ENCODE peak calls at places on chromosomes 6 and 20, in eight cellular contexts. D is IMR-90, W is Peyer's patch, K is transverse colon, H is testis, P is tibial nerve, V is HCT116, Q is breast epithelium. N is an unnamed sample.
A peak's percentile ranks its signal among the peaks of the same experiment; 100 is the strongest.

GRCh38 chr6:104525677-104526322 is 333.9 kb downstream of the HACE1 start:
- DNase-seq in D (peak; percentile 64), W (peak; percentile 25), K (peak; percentile 66), H (peak; percentile 89), P (peak; percentile 41), V (peak; percentile 62), Q (peak; percentile 57), N (peak; percentile 71)

GRCh38 chr20:38420232-38421085 is 14.7 kb downstream of the SNHG17 start:
- DNase-seq in D (peak; percentile 8), W (no peak), K (no peak), H (no peak), P (no peak), V (no peak), Q (no peak), N (no peak)

GRCh38 chr6:21885532-21886089 is 292.1 kb downstream of the SOX4 start:
- DNase-seq in D (peak; percentile 85), W (no peak), K (no peak), H (peak; percentile 18), P (peak; percentile 24), V (no peak), Q (no peak), N (no peak)

GRCh38 chr6:53837875-53838806 is 43.3 kb downstream of the LRRC1 start:
- DNase-seq in D (peak; percentile 22), W (no peak), K (no peak), H (peak; percentile 46), P (no peak), V (no peak), Q (no peak), N (no peak)

GRCh38 chr6:90028080-90028778 is 134.0 kb downstream of the GJA10 start:
- DNase-seq in D (no peak), W (no peak), K (no peak), H (no peak), P (no peak), V (no peak), Q (no peak), N (no peak)

GRCh38 chr20:33373735-33374605 is 27.3 kb downstream of the CDK5RAP1 start:
- DNase-seq in D (peak; percentile 94), W (no peak), K (no peak), H (no peak), P (no peak), V (no peak), Q (peak; percentile 65), N (no peak)

GRCh38 chr6:86010915-86011786 is 368.5 kb upstream of the SYNCRIP start:
- DNase-seq in D (no peak), W (no peak), K (no peak), H (no peak), P (no peak), V (no peak), Q (no peak), N (no peak)

GRCh38 chr6:54206510-54206909 is 95.3 kb downstream of the MLIP start:
- DNase-seq in D (no peak), W (no peak), K (no peak), H (no peak), P (no peak), V (no peak), Q (no peak), N (no peak)

GRCh38 chr20:35640724-35641123 is 24.0 kb downstream of the CPNE1 start:
- DNase-seq in D (no peak), W (no peak), K (no peak), H (no peak), P (no peak), V (no peak), Q (no peak), N (no peak)

GRCh38 chr20:38172344-38172743 is 7.3 kb upstream of the TGM2 start:
- DNase-seq in D (peak; percentile 59), W (no peak), K (no peak), H (no peak), P (no peak), V (no peak), Q (no peak), N (no peak)

GRCh38 chr6:52263709-52264320 is 19.5 kb upstream of the IL17F start:
- DNase-seq in D (peak; percentile 74), W (peak; percentile 46), K (peak; percentile 58), H (peak; percentile 67), P (peak; percentile 35), V (no peak), Q (no peak), N (no peak)

GRCh38 chr6:54428437-54428836 is 120.2 kb downstream of the TINAG start:
- DNase-seq in D (no peak), W (no peak), K (no peak), H (no peak), P (no peak), V (no peak), Q (no peak), N (no peak)

GRCh38 chr6:142416179-142416578 is 114.4 kb downstream of the ADGRG6 start:
- DNase-seq in D (peak; percentile 99), W (no peak), K (no peak), H (no peak), P (no peak), V (no peak), Q (no peak), N (no peak)

GRCh38 chr6:154984146-154984545 is 11.0 kb upstream of the TIAM2 start:
- DNase-seq in D (peak; percentile 45), W (no peak), K (no peak), H (no peak), P (no peak), V (no peak), Q (no peak), N (no peak)

GRCh38 chr6:131565041-131565440 is 8.0 kb upstream of the ARG1 start:
- DNase-seq in D (no peak), W (no peak), K (no peak), H (no peak), P (no peak), V (no peak), Q (no peak), N (no peak)

GRCh38 chr6:150208606-150209352 is 65.9 kb downstream of the PPP1R14C start:
- DNase-seq in D (no peak), W (no peak), K (no peak), H (no peak), P (no peak), V (no peak), Q (no peak), N (no peak)

GRCh38 chr6:142987490-142987889 is 42.5 kb upstream of the HIVEP2 start:
- DNase-seq in D (no peak), W (no peak), K (no peak), H (no peak), P (no peak), V (no peak), Q (no peak), N (no peak)

GRCh38 chr6:27608916-27609883 is 136.3 kb upstream of the ZNF184 start:
- DNase-seq in D (peak; percentile 60), W (no peak), K (no peak), H (no peak), P (no peak), V (peak; percentile 72), Q (no peak), N (no peak)

GRCh38 chr6:89073014-89073620 is 7.4 kb upstream of the PNRC1 start:
- DNase-seq in D (no peak), W (no peak), K (no peak), H (no peak), P (no peak), V (no peak), Q (no peak), N (no peak)

GRCh38 chr6:47047479-47048411 is 5.6 kb upstream of the ADGRF1 start:
- DNase-seq in D (peak; percentile 62), W (no peak), K (peak; percentile 52), H (peak; percentile 76), P (peak; percentile 47), V (peak; percentile 89), Q (no peak), N (no peak)

GRCh38 chr6:136387316-136387715 is 97.7 kb upstream of the BCLAF1 start:
- DNase-seq in D (no peak), W (no peak), K (no peak), H (no peak), P (no peak), V (no peak), Q (no peak), N (no peak)

GRCh38 chr6:18115356-18115755 is 7.1 kb downstream of the NHLRC1 start:
- DNase-seq in D (no peak), W (no peak), K (no peak), H (no peak), P (no peak), V (no peak), Q (no peak), N (no peak)

GRCh38 chr20:52972190-52972937 is at the start of gene TSHZ2:
- DNase-seq in D (peak; percentile 1), W (peak; percentile 17), K (no peak), H (peak; percentile 82), P (no peak), V (no peak), Q (peak; percentile 57), N (peak; percentile 77)

GRCh38 chr6:114092943-114093342 is 122.0 kb upstream of the HDAC2 start:
- DNase-seq in D (no peak), W (no peak), K (no peak), H (no peak), P (no peak), V (no peak), Q (no peak), N (no peak)
- H3K4me3 ChIP-seq in D (no peak overlapping the region), W (no peak overlapping the region), K (no peak overlapping the region), H (no peak overlapping the region), P (no peak overlapping the region), V (no peak overlapping the region), Q (no peak overlapping the region), N (no peak overlapping the region)

GRCh38 chr20:46246527-46246926 is 61.8 kb downstream of the CDH22 start:
- DNase-seq in D (no peak), W (no peak), K (no peak), H (no peak), P (no peak), V (no peak), Q (no peak), N (no peak)

GRCh38 chr20:46242390-46242789 is 65.9 kb downstream of the CDH22 start:
- DNase-seq in D (no peak), W (no peak), K (no peak), H (no peak), P (no peak), V (no peak), Q (no peak), N (no peak)

GRCh38 chr20:46240881-46241280 is 67.4 kb downstream of the CDH22 start:
- DNase-seq in D (no peak), W (no peak), K (no peak), H (no peak), P (no peak), V (no peak), Q (no peak), N (no peak)

GRCh38 chr20:46240065-46240464 is 68.2 kb downstream of the CDH22 start:
- DNase-seq in D (no peak), W (no peak), K (no peak), H (no peak), P (no peak), V (no peak), Q (no peak), N (no peak)

GRCh38 chr20:46243707-46244628 is 64.3 kb downstream of the CDH22 start:
- DNase-seq in D (peak; percentile 4), W (no peak), K (no peak), H (no peak), P (no peak), V (no peak), Q (no peak), N (no peak)
- H3K27me3 ChIP-seq in D (peaks cover 28% of the 10 kb centered on the region), W (no peaks in the 10 kb centered on the region), K (peaks cover 49% of the 10 kb centered on the region), H (no peaks in the 10 kb centered on the region), P (no peaks in the 10 kb centered on the region), V (no peaks in the 10 kb centered on the region), Q (no peaks in the 10 kb centered on the region), N (peaks cover 38% of the 10 kb centered on the region)

GRCh38 chr6:164010446-164011071 is 596.0 kb downstream of the QKI start:
- DNase-seq in D (no peak), W (no peak), K (no peak), H (peak; percentile 36), P (no peak), V (no peak), Q (no peak), N (no peak)
- TF ChIP-seq POLR2A in D (no peak), W (no peak), K (no peak), H (no peak), P (no peak), V (no peak), Q (no peak), N (no peak)

GRCh38 chr20:3898639-3899038 is 9.5 kb downstream of the PANK2 start:
- DNase-seq in D (no peak), W (no peak), K (no peak), H (no peak), P (no peak), V (no peak), Q (no peak), N (no peak)
- H3K4me3 ChIP-seq in D (no peak overlapping the region), W (no peak overlapping the region), K (no peak overlapping the region), H (no peak overlapping the region), P (no peak overlapping the region), V (no peak overlapping the region), Q (no peak overlapping the region), N (no peak overlapping the region)